ENCODE peak calls at places on chromosomes 2 and 18, in five cellular contexts. U is NAMALWA, P is left ventricle myocardium inferior, K is heart right ventricle, O is NCI-H1417 treated with DMSO at 0.1 percent for 48 hours. A is an unnamed sample.

GRCh38 chr18:13112982-13113381 is 105.6 kb upstream of the LDLRAD4 start:
- DNase-seq in O (no peak), P (peak), K (peak), U (no peak), A (peak)

GRCh38 chr18:25449046-25449445 is 97.1 kb upstream of the ZNF521 start:
- DNase-seq in O (no peak), U (no peak), K (no peak), P (no peak), A (no peak)

GRCh38 chr2:162007447-162008040 is 66.5 kb downstream of the DPP4 start:
- DNase-seq in O (no peak), K (no peak), U (peak), P (no peak), A (peak)

GRCh38 chr2:30398084-30398483 is 49.0 kb upstream of the LCLAT1 start:
- DNase-seq in K (no peak), P (no peak), U (no peak), O (no peak), A (no peak)

GRCh38 chr2:54402350-54402749 is 53.8 kb upstream of the SPTBN1 start:
- DNase-seq in K (peak), P (peak), O (no peak), U (no peak), A (peak)

GRCh38 chr18:6607348-6607747 is 122.2 kb upstream of the ARHGAP28 start:
- DNase-seq in K (no peak), O (no peak), P (no peak), U (no peak), A (no peak)

GRCh38 chr2:46876741-46877384 is 38.7 kb downstream of the MCFD2 start:
- DNase-seq in K (peak), P (peak), O (no peak), U (peak), A (peak)

GRCh38 chr2:71064110-71064611 is 4.3 kb upstream of the NAGK start:
- DNase-seq in P (no peak), O (no peak), K (no peak), U (peak), A (no peak)

GRCh38 chr18:34639662-34640061 is 70.4 kb upstream of the DTNA start:
- DNase-seq in K (no peak), P (no peak), U (no peak), O (no peak), A (no peak)

GRCh38 chr18:80191907-80192652 is 55.2 kb downstream of the PARD6G start:
- DNase-seq in U (no peak), K (no peak), O (no peak), P (no peak), A (no peak)

GRCh38 chr18:55513199-55513598 is 74.8 kb downstream of the TCF4 start:
- DNase-seq in P (no peak), U (no peak), K (no peak), O (no peak), A (no peak)

GRCh38 chr18:12946549-12947354 is 1.1 kb upstream of the SEH1L start:
- DNase-seq in P (peak), O (no peak), U (peak), K (peak), A (peak)

GRCh38 chr2:213227458-213227857 is 56.8 kb upstream of the SPAG16 start:
- DNase-seq in P (no peak), O (no peak), U (peak), K (no peak), A (no peak)

GRCh38 chr2:218344090-218344754 is 12.4 kb upstream of the CATIP start:
- DNase-seq in O (no peak), K (no peak), U (no peak), P (no peak), A (no peak)

GRCh38 chr2:54106631-54107454 is 8.6 kb upstream of the ACYP2 start:
- DNase-seq in O (no peak), U (peak), P (no peak), K (peak), A (peak)

GRCh38 chr2:179106342-179107178 is 56.6 kb upstream of the CCDC141 start:
- DNase-seq in O (peak), K (peak), U (peak), P (no peak), A (peak)

GRCh38 chr2:35989523-35989922 is 366.1 kb upstream of the CRIM1 start:
- DNase-seq in P (no peak), K (no peak), U (no peak), O (peak), A (no peak)

GRCh38 chr2:151051584-151052220 is 210.0 kb downstream of the RBM43 start:
- DNase-seq in P (no peak), U (peak), K (peak), O (no peak), A (peak)

GRCh38 chr2:181790716-181791649 is 100.5 kb upstream of the ITPRID2 start:
- DNase-seq in P (no peak), O (no peak), U (no peak), K (no peak), A (peak)

GRCh38 chr2:239978381-239978780 is 46.8 kb downstream of the NDUFA10 start:
- DNase-seq in O (no peak), K (no peak), P (no peak), U (no peak), A (no peak)

GRCh38 chr18:13139885-13140450 is 78.6 kb upstream of the LDLRAD4 start:
- DNase-seq in K (no peak), U (no peak), O (no peak), P (no peak), A (no peak)

GRCh38 chr2:10447300-10448207 is 573 bp downstream of the ODC1 start:
- DNase-seq in O (peak), P (no peak), K (no peak), U (peak), A (peak)

GRCh38 chr2:113276906-113277425 is 1.8 kb downstream of the PAX8 start:
- DNase-seq in U (no peak), K (no peak), P (no peak), O (no peak), A (peak)

GRCh38 chr18:73933666-73934065 is 214.0 kb downstream of the FBXO15 start:
- DNase-seq in O (no peak), U (no peak), P (no peak), K (no peak), A (no peak)

GRCh38 chr2:235954281-235954680 is 213.9 kb downstream of the GBX2 start:
- DNase-seq in O (no peak), K (no peak), U (no peak), P (no peak), A (no peak)

GRCh38 chr18:79585395-79586370 is 93.9 kb upstream of the CTDP1 start:
- DNase-seq in K (no peak), O (no peak), P (peak), U (no peak), A (no peak)

GRCh38 chr18:45777393-45777792 is 48.1 kb upstream of the SIGLEC15 start:
- DNase-seq in O (no peak), K (no peak), P (no peak), U (no peak), A (no peak)

GRCh38 chr2:158600155-158600802 is 143.5 kb downstream of the PKP4 start:
- DNase-seq in K (peak), O (no peak), P (peak), U (no peak), A (peak)

GRCh38 chr2:28326873-28327495 is 65.7 kb upstream of the FOSL2 start:
- DNase-seq in P (no peak), U (no peak), K (no peak), O (no peak), A (no peak)

GRCh38 chr2:20443276-20443920 is 3.5 kb upstream of the RHOB start:
- DNase-seq in O (peak), P (no peak), U (peak), K (peak), A (peak)

GRCh38 chr2:132437852-132438649 is 21.4 kb downstream of the GPR39 start:
- DNase-seq in K (no peak), O (no peak), P (no peak), U (no peak), A (no peak)

GRCh38 chr2:12005886-12006681 is 259.7 kb downstream of the LPIN1 start:
- DNase-seq in U (peak), P (no peak), K (no peak), O (no peak), A (peak)

GRCh38 chr18:3294435-3295080 is 32.6 kb downstream of the MYL12B start:
- DNase-seq in P (no peak), O (peak), U (no peak), K (no peak), A (no peak)

GRCh38 chr18:58166278-58166844 is 122.3 kb downstream of the NEDD4L start:
- DNase-seq in P (no peak), U (no peak), O (no peak), K (no peak), A (no peak)

GRCh38 chr2:162261032-162261945 is 18.0 kb upstream of the FAP start:
- DNase-seq in P (peak), K (peak), O (no peak), U (no peak), A (peak)